ENCODE peak calls at places on chromosomes 4 and X, in eight cellular contexts. S is CD4-positive, CD25-positive, alpha-beta regulatory T cell; J is effector memory CD4-positive, alpha-beta T cell; O is fibroblast of mammary gland; D is neuronal stem cell; Z is fibroblast of lung; R is choroid plexus epithelial cell; V is kidney epithelial cell. G is an unnamed sample.
A peak's percentile ranks its signal among the peaks of the same experiment; 100 is the strongest.

GRCh38 chr4:102815981-102816380 is 11.4 kb downstream of the UBE2D3 start:
- DNase-seq in S (no peak), J (no peak), O (peak; percentile 95), D (peak; percentile 6), Z (peak; percentile 83), R (peak; percentile 81), V (peak; percentile 83), G (peak; percentile 59)

GRCh38 chr4:38523524-38524448 is 140.2 kb upstream of the KLF3 start:
- DNase-seq in S (peak; percentile 3), J (peak; percentile 16), O (no peak), D (no peak), Z (no peak), R (peak; percentile 21), V (no peak), G (no peak)

GRCh38 chr4:86331362-86331761 is 28.5 kb downstream of the MAPK10 start:
- DNase-seq in S (no peak), J (no peak), O (no peak), D (no peak), Z (no peak), R (no peak), V (no peak), G (no peak)

GRCh38 chrX:28120076-28120475 is 138.8 kb upstream of the DCAF8L1 start:
- DNase-seq in S (no peak), J (no peak), O (no peak), D (no peak), Z (no peak), R (no peak), V (peak; percentile 31), G (no peak)

GRCh38 chr4:176883681-176884418 is 91.1 kb upstream of the VEGFC start:
- DNase-seq in S (no peak), J (no peak), O (peak; percentile 87), D (no peak), Z (peak; percentile 59), R (peak; percentile 71), V (peak; percentile 39), G (peak; percentile 44)

GRCh38 chrX:44431206-44431605 is 87.7 kb upstream of the EFHC2 start:
- DNase-seq in S (no peak), J (no peak), O (peak; percentile 54), D (no peak), Z (peak; percentile 41), R (no peak), V (peak; percentile 42), G (peak; percentile 29)

GRCh38 chrX:97026406-97026805 is 142.7 kb downstream of the RPA4 start:
- DNase-seq in S (no peak), J (no peak), O (no peak), D (peak; percentile 8), Z (no peak), R (peak; percentile 48), V (no peak), G (peak; percentile 3)

GRCh38 chr4:163332526-163333405 is at the start of gene NPY1R:
- DNase-seq in S (no peak), J (no peak), O (peak; percentile 77), D (peak; percentile 73), Z (peak; percentile 79), R (peak; percentile 88), V (peak; percentile 45), G (peak; percentile 86)

GRCh38 chrX:10577863-10578262 is 42.5 kb downstream of the MID1 start:
- DNase-seq in S (no peak), J (no peak), O (peak; percentile 10), D (no peak), Z (peak; percentile 27), R (no peak), V (no peak), G (peak; percentile 35)

GRCh38 chr4:118076958-118077766 is 42.9 kb downstream of the NDST3 start:
- DNase-seq in S (no peak), J (no peak), O (peak; percentile 46), D (no peak), Z (peak; percentile 44), R (peak; percentile 71), V (no peak), G (peak; percentile 50)

GRCh38 chr4:10734697-10735096 is 50.1 kb upstream of the CLNK start:
- DNase-seq in S (peak; percentile 21), J (no peak), O (no peak), D (no peak), Z (no peak), R (no peak), V (no peak), G (no peak)

GRCh38 chr4:127832585-127832984 is 48.1 kb upstream of the PLK4 start:
- DNase-seq in S (no peak), J (no peak), O (no peak), D (no peak), Z (no peak), R (no peak), V (no peak), G (no peak)

GRCh38 chrX:41518127-41518840 is 71.1 kb downstream of the NYX start:
- DNase-seq in S (no peak), J (no peak), O (no peak), D (no peak), Z (no peak), R (no peak), V (no peak), G (no peak)

GRCh38 chr4:111773858-111774257 is 371.4 kb upstream of the FAM241A start:
- DNase-seq in S (no peak), J (no peak), O (peak; percentile 5), D (no peak), Z (no peak), R (peak; percentile 13), V (no peak), G (peak; percentile 7)

GRCh38 chrX:20432048-20432447 is 165.3 kb upstream of the RPS6KA3 start:
- DNase-seq in S (no peak), J (no peak), O (peak; percentile 26), D (no peak), Z (peak; percentile 50), R (peak; percentile 35), V (no peak), G (no peak)

GRCh38 chr4:156732634-156733033 is 239.0 kb downstream of the PDGFC start:
- DNase-seq in S (no peak), J (no peak), O (peak; percentile 16), D (no peak), Z (peak; percentile 38), R (no peak), V (no peak), G (peak; percentile 19)

GRCh38 chr4:8393593-8394038 is 46.9 kb downstream of the ACOX3 start:
- DNase-seq in S (no peak), J (no peak), O (peak; percentile 99), D (peak; percentile 61), Z (peak; percentile 96), R (peak; percentile 96), V (peak; percentile 95), G (peak; percentile 97)

GRCh38 chr4:67954867-67955266 is 8.4 kb downstream of the TMPRSS11A start:
- DNase-seq in S (no peak), J (no peak), O (no peak), D (no peak), Z (no peak), R (no peak), V (no peak), G (no peak)

GRCh38 chr4:6360385-6360784 is 90.7 kb downstream of the WFS1 start:
- DNase-seq in S (no peak), J (no peak), O (no peak), D (peak; percentile 35), Z (no peak), R (peak; percentile 8), V (no peak), G (no peak)

GRCh38 chrX:50402886-50403285 is 67.7 kb downstream of the DGKK start:
- DNase-seq in S (no peak), J (no peak), O (no peak), D (no peak), Z (no peak), R (no peak), V (no peak), G (no peak)

GRCh38 chr4:98958065-98958464 is 29.1 kb upstream of the EIF4E start:
- DNase-seq in S (no peak), J (no peak), O (no peak), D (no peak), Z (no peak), R (no peak), V (no peak), G (no peak)

GRCh38 chr4:7379719-7380118 is 55.0 kb downstream of the PSAPL1 start:
- DNase-seq in S (no peak), J (no peak), O (no peak), D (no peak), Z (no peak), R (no peak), V (no peak), G (no peak)
- H3K4me3 ChIP-seq in S (no peak overlapping the region), J (no peak overlapping the region), O (no peak overlapping the region), D (no peak overlapping the region), Z (no peak overlapping the region), R (no peak overlapping the region), V (no peak overlapping the region), G (no peak overlapping the region)

DNA sequence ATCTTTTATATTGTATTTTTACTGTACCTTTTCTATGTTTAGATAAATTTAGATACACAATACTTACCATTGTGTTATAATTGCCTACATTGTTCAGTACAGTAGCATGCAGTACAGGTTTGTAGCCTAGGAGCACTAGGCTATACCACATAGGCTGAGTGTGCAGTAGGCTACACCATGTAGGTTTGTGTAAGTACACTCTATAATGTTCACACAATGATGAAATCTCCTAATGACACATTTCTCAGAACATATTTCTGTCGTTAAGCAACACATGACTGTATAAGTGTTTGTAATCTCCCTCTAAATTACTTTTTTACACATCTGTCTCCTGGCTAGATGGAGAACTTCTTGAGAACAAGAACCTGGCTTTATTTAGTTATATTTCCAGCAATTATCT is 40.3 kb downstream of the UCHL1 start:
- DNase-seq in S (no peak), J (no peak), O (no peak), D (no peak), Z (peak; percentile 12), R (no peak), V (no peak), G (no peak)
- H3K4me3 ChIP-seq in S (no peak overlapping the region), J (no peak overlapping the region), O (no peak overlapping the region), D (no peak overlapping the region), Z (no peak overlapping the region), R (no peak overlapping the region), V (no peak overlapping the region), G (no peak overlapping the region)

GRCh38 chr4:121072836-121073362 is 564 bp upstream of the NDNF start:
- DNase-seq in S (no peak), J (no peak), O (no peak), D (peak; percentile 47), Z (no peak), R (peak; percentile 16), V (no peak), G (peak; percentile 17)
- H3K4me3 ChIP-seq in S (no peak overlapping the region), J (peak overlapping the region; percentile 58), O (peak overlapping the region; percentile 36), D (peak overlapping the region; percentile 78), Z (peak overlapping the region; percentile 69), R (peak overlapping the region; percentile 50), V (peak overlapping the region; percentile 48), G (peak overlapping the region; percentile 87)

DNA sequence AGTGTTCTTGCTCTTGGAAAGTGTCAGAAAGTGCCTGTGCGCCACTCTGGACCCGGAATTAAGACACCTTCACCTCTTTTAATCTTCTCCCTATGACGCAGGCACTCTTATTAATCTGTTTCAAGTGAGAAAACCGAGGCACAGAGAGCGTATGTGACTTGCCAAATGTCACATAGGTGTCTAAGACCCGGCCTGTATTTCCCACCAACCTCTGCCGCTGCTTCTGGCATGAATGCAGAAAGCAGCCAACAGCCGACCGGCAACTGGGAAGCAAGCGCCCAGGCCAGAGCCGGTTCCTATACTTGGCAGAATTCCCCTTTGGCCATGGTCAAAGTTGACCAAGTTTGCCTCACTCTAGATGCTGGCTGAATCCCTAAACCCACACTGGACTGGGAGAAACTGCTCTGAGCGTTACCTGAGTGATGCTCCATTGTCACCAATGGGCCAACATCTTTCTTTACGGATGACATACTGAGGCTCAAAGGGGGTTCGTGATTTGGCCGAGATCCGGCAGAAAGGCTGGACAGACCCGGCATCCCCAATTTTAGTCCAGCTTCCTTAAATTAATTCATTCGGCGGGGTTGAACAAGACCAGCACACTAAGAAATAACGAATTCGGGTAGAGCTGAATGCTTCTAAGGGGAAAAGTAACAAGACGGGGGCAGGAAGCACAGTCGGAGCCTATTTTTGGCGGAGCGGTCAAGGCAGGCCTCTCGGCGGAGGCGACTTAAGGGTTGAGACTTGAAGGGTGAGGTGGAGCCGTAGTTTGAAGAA is 11.2 kb downstream of the MSX1 start:
- DNase-seq in S (no peak), J (no peak), O (no peak), D (no peak), Z (no peak), R (no peak), V (no peak), G (no peak)
- H3K4me3 ChIP-seq in S (no peak overlapping the region), J (no peak overlapping the region), O (no peak overlapping the region), D (no peak overlapping the region), Z (no peak overlapping the region), R (no peak overlapping the region), V (no peak overlapping the region), G (peak overlapping the region; percentile 26)